ENCODE peak calls at places on chromosomes 4 and X, in eight cellular contexts. B, K, Z, S, Q, X, M and A are unnamed samples.

GRCh38 chr4:159160242-159160641 is 57.4 kb downstream of the RAPGEF2 start:
- DNase-seq in B (no peak), X (no peak), K (no peak), S (no peak), Q (no peak), M (no peak), Z (no peak), A (no peak)

GRCh38 chrX:70504772-70505450 is 60.3 kb downstream of the DLG3 start:
- DNase-seq in Q (no peak), S (no peak), X (no peak), M (no peak), K (no peak), Z (no peak), B (no peak), A (no peak)

GRCh38 chr4:16238304-16238703 is 12.0 kb upstream of the TAPT1 start:
- DNase-seq in S (no peak), B (no peak), K (no peak), Z (no peak), X (no peak), M (no peak), Q (no peak), A (no peak)

GRCh38 chr4:55181606-55182005 is 56.2 kb upstream of the KDR start:
- DNase-seq in B (no peak), Q (no peak), S (no peak), M (no peak), X (no peak), K (no peak), Z (no peak), A (no peak)

GRCh38 chr4:128524311-128524710 is 236.7 kb upstream of the PGRMC2 start:
- DNase-seq in Q (no peak), S (peak), B (no peak), M (peak), X (peak), Z (peak), K (peak), A (no peak)

GRCh38 chr4:74123065-74123728 is 24.2 kb upstream of the CXCL2 start:
- DNase-seq in M (peak), S (peak), X (peak), K (peak), Z (no peak), B (no peak), Q (no peak), A (no peak)

GRCh38 chr4:3493720-3494492 is 30.8 kb downstream of the DOK7 start:
- DNase-seq in M (no peak), K (no peak), Q (peak), Z (no peak), B (no peak), X (no peak), S (no peak), A (no peak)

GRCh38 chr4:41814565-41814964 is 66.0 kb upstream of the PHOX2B start:
- DNase-seq in S (no peak), M (no peak), Q (peak), X (no peak), B (peak), Z (peak), K (no peak), A (peak)

GRCh38 chrX:149510386-149510785 is 5.3 kb upstream of the IDS start:
- DNase-seq in B (no peak), Q (no peak), S (no peak), Z (no peak), X (no peak), K (no peak), M (no peak), A (no peak)

GRCh38 chr4:74983229-74983628 is 50.3 kb downstream of the PARM1 start:
- DNase-seq in B (no peak), M (no peak), S (no peak), K (no peak), Q (no peak), Z (no peak), X (no peak), A (no peak)

GRCh38 chr4:124610214-124610613 is 102.3 kb downstream of the ANKRD50 start:
- DNase-seq in Z (no peak), S (no peak), K (no peak), B (no peak), Q (no peak), X (no peak), M (no peak), A (no peak)

GRCh38 chrX:148940411-148940996 is 440.1 kb downstream of the AFF2 start:
- DNase-seq in K (no peak), X (no peak), Z (no peak), B (no peak), S (no peak), M (no peak), Q (no peak), A (no peak)

GRCh38 chr4:173403051-173403450 is 4.1 kb upstream of the SCRG1 start:
- DNase-seq in Q (no peak), S (no peak), X (no peak), B (no peak), M (no peak), K (no peak), Z (no peak), A (no peak)

GRCh38 chr4:153409412-153409811 is 56.7 kb upstream of the TMEM131L start:
- DNase-seq in S (no peak), M (no peak), K (no peak), X (no peak), B (no peak), Q (no peak), Z (peak), A (no peak)

GRCh38 chr4:149605601-149606378 is 209.9 kb downstream of the IQCM start:
- DNase-seq in M (no peak), Z (no peak), B (no peak), K (no peak), S (no peak), Q (peak), X (no peak), A (no peak)

GRCh38 chr4:4558881-4559280 is 17.0 kb upstream of the STX18 start:
- DNase-seq in B (no peak), M (no peak), K (no peak), Q (no peak), S (no peak), X (no peak), Z (no peak), A (no peak)

GRCh38 chr4:24930136-24930535 is 17.3 kb upstream of the CCDC149 start:
- DNase-seq in Z (no peak), M (no peak), Q (no peak), K (no peak), S (no peak), B (no peak), X (no peak), A (no peak)

GRCh38 chrX:83819304-83819703 is 41.6 kb upstream of the CYLC1 start:
- DNase-seq in M (no peak), B (peak), K (no peak), S (no peak), Q (peak), X (no peak), Z (no peak), A (no peak)

GRCh38 chr4:1533501-1534064 is 127.3 kb upstream of the NKX1-1 start:
- DNase-seq in X (no peak), Z (no peak), S (no peak), B (peak), Q (no peak), K (no peak), M (peak), A (peak)

GRCh38 chr4:85165808-85166207 is 199.3 kb upstream of the WDFY3 start:
- DNase-seq in M (no peak), S (no peak), K (no peak), Q (no peak), Z (no peak), B (no peak), X (no peak), A (no peak)

GRCh38 chr4:57320880-57321279 is 210.7 kb upstream of the IGFBP7 start:
- DNase-seq in S (no peak), B (peak), M (no peak), X (no peak), Q (no peak), K (no peak), Z (no peak), A (no peak)

GRCh38 chr4:2261110-2261852 is 628 bp downstream of the MXD4 start:
- DNase-seq in Z (peak), Q (peak), K (peak), B (peak), M (peak), X (no peak), S (peak), A (peak)

GRCh38 chrX:103158317-103158621 is 56.6 kb upstream of the BEX4 start:
- DNase-seq in X (no peak), S (no peak), Z (no peak), M (no peak), B (no peak), Q (no peak), K (no peak), A (no peak)

GRCh38 chrX:103153661-103154060 is 60.7 kb upstream of the NXF3 start:
- DNase-seq in K (no peak), M (no peak), S (no peak), Q (no peak), X (no peak), Z (no peak), B (no peak), A (no peak)

GRCh38 chrX:103155201-103155600 is 59.7 kb upstream of the BEX4 start:
- DNase-seq in B (no peak), M (no peak), Q (no peak), X (no peak), S (no peak), K (no peak), Z (no peak), A (no peak)

GRCh38 chrX:103151799-103152198 is 58.9 kb upstream of the NXF3 start:
- DNase-seq in S (no peak), B (no peak), M (no peak), Q (no peak), X (no peak), Z (no peak), K (no peak), A (no peak)

GRCh38 chrX:103157511-103158316 is 57.2 kb upstream of the BEX4 start:
- DNase-seq in K (no peak), B (peak), Z (peak), S (no peak), X (no peak), Q (peak), M (no peak), A (no peak)
- H3K27ac ChIP-seq in K (no peak), B (no peak), Z (no peak), S (no peak), X (no peak), Q (no peak), M (no peak), A (no peak)

DNA sequence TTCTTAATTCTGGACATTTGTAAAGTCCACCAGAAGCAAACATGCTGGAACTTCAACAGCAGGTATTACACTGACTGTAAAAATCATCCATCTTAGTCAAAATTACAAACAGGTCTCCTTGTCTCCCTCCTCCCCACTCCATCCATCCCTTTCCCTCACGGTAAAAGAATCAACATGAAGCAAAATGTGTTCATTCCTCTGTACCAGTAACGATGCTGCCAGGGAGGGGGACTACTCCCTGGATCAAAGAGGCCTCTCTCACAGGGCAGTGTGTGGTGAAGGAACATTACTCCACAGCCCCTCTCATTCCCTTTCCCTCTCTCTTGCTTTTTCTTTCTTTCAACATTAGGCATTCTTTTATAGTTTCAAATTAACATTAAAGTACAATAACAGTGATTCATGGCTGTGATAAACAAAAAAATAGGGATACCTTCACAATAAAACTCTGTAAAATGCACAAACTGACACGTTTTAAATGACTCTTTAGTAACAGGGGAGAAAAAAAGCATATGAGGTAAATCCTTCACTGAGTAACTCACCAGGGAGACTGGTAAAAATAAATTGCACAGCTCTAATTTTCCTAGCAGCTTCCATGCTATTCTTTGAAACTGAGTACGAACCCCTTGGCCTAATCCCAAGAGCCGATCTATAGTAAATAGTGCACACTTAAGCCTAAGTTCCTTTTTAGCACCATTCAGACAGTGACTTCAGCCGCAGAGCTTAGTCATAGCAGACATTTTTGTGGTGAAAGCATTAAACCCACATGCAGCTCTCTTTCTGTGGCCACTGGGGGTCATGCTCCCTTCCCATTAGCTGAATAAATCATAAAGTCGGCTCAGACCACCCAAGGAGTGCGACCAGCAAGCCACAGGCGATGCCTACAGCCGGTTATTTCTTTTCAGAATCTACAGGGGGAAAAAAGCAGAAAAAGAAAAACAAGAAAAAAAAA is 215.6 kb upstream of the GYPA start:
- DNase-seq in K (peak), S (no peak), Q (peak), M (no peak), X (no peak), Z (no peak), B (peak), A (no peak)
- TF ChIP-seq CTCF in K (no peak), S (no peak), Q (peak), M (no peak), X (no peak), Z (no peak), B (peak), A (no peak)

DNA sequence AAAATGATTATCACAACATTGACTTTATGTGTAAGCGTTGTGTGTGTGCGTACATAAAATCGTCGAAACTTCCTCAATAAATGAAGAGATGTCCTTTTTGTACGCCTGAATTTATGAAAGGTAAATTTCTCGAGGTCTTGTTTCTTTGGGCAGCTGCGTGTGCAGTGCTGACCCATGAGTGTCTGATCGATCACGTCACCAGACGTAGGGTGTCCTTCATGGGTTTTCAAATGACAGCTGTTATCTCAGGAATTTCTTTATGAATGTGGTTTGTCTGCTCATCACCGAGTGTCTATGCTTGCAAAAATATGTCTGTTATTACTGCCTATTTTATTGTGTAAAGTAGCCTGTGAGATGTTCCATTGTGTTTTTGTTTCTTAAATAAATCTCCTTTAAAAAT is 67.7 kb upstream of the GPR78 start:
- DNase-seq in Z (no peak), Q (no peak), X (no peak), M (no peak), K (no peak), S (no peak), B (no peak), A (no peak)
- H3K4me3 ChIP-seq in Z (no peak), Q (no peak), X (no peak), M (no peak), K (no peak), S (no peak), B (no peak), A (no peak)

GRCh38 chr4:89614155-89614554 is 222.8 kb downstream of the SNCA start:
- DNase-seq in B (no peak), K (no peak), X (no peak), S (no peak), M (no peak), Z (no peak), Q (peak), A (no peak)

GRCh38 chr4:89615056-89615455 is 221.9 kb downstream of the SNCA start:
- DNase-seq in Z (no peak), M (no peak), B (no peak), Q (no peak), S (no peak), K (no peak), X (no peak), A (no peak)

GRCh38 chr4:89616382-89616781 is 220.6 kb downstream of the SNCA start:
- DNase-seq in Q (no peak), X (no peak), B (no peak), M (no peak), Z (no peak), S (no peak), K (no peak), A (no peak)

GRCh38 chr4:89619230-89619962 is 217.6 kb downstream of the SNCA start:
- DNase-seq in B (no peak), Z (no peak), K (no peak), Q (no peak), S (no peak), M (no peak), X (no peak), A (no peak)

GRCh38 chr4:89617256-89617655 is 219.7 kb downstream of the SNCA start:
- DNase-seq in Q (no peak), S (no peak), M (no peak), X (no peak), Z (no peak), K (no peak), B (no peak), A (no peak)
- H3K27ac ChIP-seq in Q (no peak), S (no peak), M (no peak), X (no peak), Z (no peak), K (no peak), B (no peak), A (no peak)

DNA sequence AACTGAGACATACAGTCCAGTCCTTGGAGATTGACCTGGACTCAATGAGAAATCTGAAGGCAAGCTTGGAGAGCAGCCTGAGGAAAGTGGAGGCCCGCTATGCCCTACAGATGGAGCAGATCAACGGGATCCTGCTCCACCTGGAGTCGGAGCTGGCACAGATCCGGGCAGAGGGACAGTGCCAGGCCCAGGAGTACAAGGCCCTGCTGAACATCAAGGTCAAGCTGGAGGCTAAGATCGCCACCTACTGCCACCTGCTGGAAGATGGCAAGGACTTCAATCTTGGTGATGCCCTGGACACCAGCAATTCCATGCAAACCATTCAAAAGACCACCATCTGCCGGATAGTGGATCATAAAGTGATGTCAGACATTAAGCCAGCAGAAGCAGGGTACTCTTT is 20.4 kb upstream of the FRMPD3 start:
- DNase-seq in K (no peak), X (no peak), M (no peak), B (peak), Z (peak), Q (peak), S (no peak), A (no peak)
- TF ChIP-seq CTCF in K (peak), X (no peak), M (peak), B (peak), Z (no peak), Q (peak), S (no peak), A (no peak)

DNA sequence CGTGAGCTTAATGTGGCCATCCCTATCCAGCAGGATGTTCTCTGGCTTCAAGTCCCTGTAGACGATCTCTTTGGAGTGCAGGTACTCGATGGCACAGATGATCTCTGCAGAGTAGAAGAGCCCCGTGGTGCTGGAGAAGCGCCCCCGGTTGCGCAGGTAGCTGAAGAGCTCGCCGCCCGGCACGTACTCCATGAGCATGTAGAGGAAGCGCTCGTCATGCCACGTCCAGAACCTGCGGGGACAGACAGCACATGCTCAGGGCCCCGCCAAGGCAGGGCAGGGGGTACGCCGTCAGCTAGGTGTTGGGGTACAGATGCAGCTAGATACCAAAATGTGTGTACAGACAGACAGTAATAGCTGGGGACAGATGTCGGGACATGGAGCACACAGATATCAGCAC is 58.3 kb downstream of the PRKX start:
- DNase-seq in M (no peak), Q (no peak), X (no peak), S (no peak), K (no peak), B (no peak), Z (no peak), A (no peak)
- H3K4me3 ChIP-seq in M (no peak), Q (no peak), X (no peak), S (no peak), K (no peak), B (no peak), Z (no peak), A (no peak)